ENCODE peak calls at places on chromosomes 4 and X, in seven cellular contexts. C, N, K, S, I, Z and E are unnamed samples. For H3K9me3, the result is how much of the 10 kb centered on the place peaks cover.

GRCh38 chrX:86002076-86002896 is 45.1 kb downstream of the CHM start:
- DNase-seq in C (peak), N (peak), K (no peak), S (peak), I (no peak), Z (no peak), E (no peak)

GRCh38 chr4:78557841-78558240 is 6.3 kb downstream of the ANXA3 start:
- DNase-seq in C (no peak), N (no peak), K (no peak), S (no peak), I (no peak), Z (no peak), E (no peak)

GRCh38 chrX:115147220-115147619 is 42.0 kb upstream of the RBMXL3 start:
- DNase-seq in C (no peak), N (no peak), K (no peak), S (no peak), I (no peak), Z (peak), E (no peak)

GRCh38 chr4:116849620-116850019 is 235.8 kb downstream of the TRAM1L1 start:
- DNase-seq in C (no peak), N (no peak), K (no peak), S (no peak), I (no peak), Z (peak), E (no peak)

GRCh38 chr4:155809835-155810234 is 51.0 kb downstream of the GUCY1B1 start:
- DNase-seq in C (no peak), N (no peak), K (no peak), S (no peak), I (no peak), Z (peak), E (no peak)

GRCh38 chr4:132101526-132101925 is 1047.6 kb upstream of the PCDH10 start:
- DNase-seq in C (no peak), N (no peak), K (no peak), S (no peak), I (no peak), Z (no peak), E (no peak)

GRCh38 chr4:102518703-102519131 is 17.6 kb downstream of the NFKB1 start:
- DNase-seq in C (no peak), N (no peak), K (no peak), S (no peak), I (no peak), Z (no peak), E (no peak)

GRCh38 chr4:165756831-165757230 is 116.2 kb upstream of the TLL1 start:
- DNase-seq in C (no peak), N (no peak), K (no peak), S (no peak), I (no peak), Z (no peak), E (no peak)

GRCh38 chr4:39304651-39305050 is 61.5 kb downstream of the RFC1 start:
- DNase-seq in C (no peak), N (no peak), K (no peak), S (no peak), I (no peak), Z (no peak), E (no peak)

GRCh38 chr4:26320159-26320452 is 708 bp upstream of the RBPJ start:
- DNase-seq in C (no peak), N (no peak), K (no peak), S (no peak), I (no peak), Z (no peak), E (no peak)

GRCh38 chr4:81470456-81471327 is 1.0 kb downstream of the RASGEF1B start:
- DNase-seq in C (peak), N (peak), K (peak), S (peak), I (peak), Z (peak), E (peak)

GRCh38 chr4:182856862-182857261 is 60.3 kb downstream of the DCTD start:
- DNase-seq in C (peak), N (no peak), K (no peak), S (no peak), I (peak), Z (no peak), E (no peak)

GRCh38 chrX:150371877-150372276 is 8.8 kb downstream of the MAMLD1 start:
- DNase-seq in C (no peak), N (no peak), K (no peak), S (no peak), I (no peak), Z (no peak), E (no peak)

GRCh38 chrX:150375243-150375642 is 12.1 kb downstream of the MAMLD1 start:
- DNase-seq in C (no peak), N (no peak), K (no peak), S (no peak), I (no peak), Z (no peak), E (no peak)

GRCh38 chrX:150372280-150372679 is 9.2 kb downstream of the MAMLD1 start:
- DNase-seq in C (no peak), N (no peak), K (no peak), S (no peak), I (no peak), Z (peak), E (no peak)

GRCh38 chrX:150370589-150371312 is 7.6 kb downstream of the MAMLD1 start:
- DNase-seq in C (no peak), N (no peak), K (no peak), S (no peak), I (no peak), Z (no peak), E (no peak)

GRCh38 chrX:150372756-150373155 is 9.6 kb downstream of the MAMLD1 start:
- DNase-seq in C (no peak), N (no peak), K (no peak), S (no peak), I (no peak), Z (no peak), E (no peak)
- H3K4me3 ChIP-seq in C (no peak), N (no peak), K (no peak), S (no peak), I (no peak), Z (no peak), E (no peak)

DNA sequence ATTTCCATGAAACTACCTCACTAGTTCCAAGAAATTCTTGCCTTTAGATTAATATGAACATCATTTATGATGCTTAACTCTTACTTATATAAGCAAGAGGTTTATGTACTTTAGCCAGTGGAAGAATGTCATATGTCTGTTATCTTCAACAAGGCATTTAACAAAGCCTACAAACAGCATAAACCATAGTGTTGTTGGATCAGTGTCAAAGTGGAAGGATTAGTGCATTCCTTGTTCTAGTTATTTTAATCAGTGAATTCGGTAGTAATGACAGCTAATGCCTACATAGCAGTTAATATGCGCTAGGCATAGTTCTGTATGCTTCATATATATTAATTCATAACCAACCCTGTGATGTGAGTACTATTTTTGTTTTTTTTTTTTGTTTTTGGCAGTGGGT is 3.1 kb downstream of the PI4K2B start:
- DNase-seq in C (no peak), N (no peak), K (no peak), S (no peak), I (no peak), Z (peak), E (no peak)
- H3K9me3 ChIP-seq in C (under half), N (under half), K (under half), S (under half), I (under half), Z (under half), E (under half)

DNA sequence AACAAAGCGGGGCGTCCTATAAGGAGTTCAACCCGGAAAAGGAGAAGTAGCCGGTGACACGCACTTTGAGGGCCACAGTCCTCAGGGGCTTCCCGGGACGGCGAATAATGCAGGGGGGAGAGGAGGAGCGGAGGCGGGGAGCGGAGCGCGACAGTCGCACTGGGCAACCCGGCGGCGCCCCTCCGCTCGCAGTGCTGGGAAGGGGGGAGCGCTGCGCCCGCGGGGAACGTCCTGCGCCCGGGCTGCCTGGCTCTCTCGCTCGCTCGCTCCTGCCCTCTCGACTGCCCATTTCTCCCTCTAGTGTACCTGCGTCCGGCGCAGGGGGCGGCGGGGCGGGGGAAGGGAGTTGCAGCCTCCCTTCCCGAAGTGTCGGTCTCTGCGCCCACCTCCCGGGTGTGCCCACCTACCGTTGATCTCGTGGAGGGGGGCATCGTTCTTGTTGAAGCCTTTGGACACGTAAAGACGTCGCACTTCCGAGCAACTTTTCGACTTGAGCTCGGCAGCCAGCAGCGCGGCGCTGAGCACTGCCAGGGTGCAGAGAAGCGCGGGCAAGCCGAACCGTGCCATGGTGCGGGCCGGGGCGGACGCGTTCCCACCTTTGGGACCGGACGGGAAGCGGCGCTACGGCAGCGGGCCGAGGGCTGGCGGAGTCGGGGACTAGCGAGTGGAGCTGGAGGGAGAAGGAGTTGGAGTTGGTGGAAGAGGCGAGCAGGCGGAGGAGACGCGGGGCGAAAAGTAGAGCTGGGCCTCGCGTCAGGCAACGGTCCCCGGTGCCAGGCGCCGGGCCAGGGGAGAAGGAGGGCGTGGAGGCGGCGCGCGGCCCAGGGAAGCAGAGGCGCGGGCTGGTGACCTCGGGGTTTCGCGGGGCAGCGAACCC is 652 bp downstream of the GPC4 start:
- DNase-seq in C (peak), N (peak), K (peak), S (no peak), I (peak), Z (peak), E (no peak)
- H3K4me3 ChIP-seq in C (peak), N (peak), K (peak), S (peak), I (peak), Z (peak), E (no peak)

GRCh38 chr4:8540586-8540985 is 39.6 kb upstream of the GPR78 start:
- DNase-seq in C (peak), N (peak), K (no peak), S (no peak), I (no peak), Z (no peak), E (no peak)
- H3K9me3 ChIP-seq in C (under half), N (under half), K (under half), S (under half), I (under half), Z (under half), E (under half)

GRCh38 chr4:4855293-4856070 is 4.0 kb upstream of the MSX1 start:
- DNase-seq in C (peak), N (peak), K (no peak), S (no peak), I (peak), Z (no peak), E (no peak)

GRCh38 chr4:4856071-4857000 is 3.1 kb upstream of the MSX1 start:
- DNase-seq in C (peak), N (peak), K (no peak), S (no peak), I (no peak), Z (no peak), E (no peak)

GRCh38 chr4:4857809-4858508 is 1.5 kb upstream of the MSX1 start:
- DNase-seq in C (peak), N (peak), K (no peak), S (no peak), I (no peak), Z (no peak), E (no peak)

GRCh38 chr4:4858527-4858926 is 938 bp upstream of the MSX1 start:
- DNase-seq in C (peak), N (peak), K (no peak), S (no peak), I (no peak), Z (no peak), E (no peak)

DNA sequence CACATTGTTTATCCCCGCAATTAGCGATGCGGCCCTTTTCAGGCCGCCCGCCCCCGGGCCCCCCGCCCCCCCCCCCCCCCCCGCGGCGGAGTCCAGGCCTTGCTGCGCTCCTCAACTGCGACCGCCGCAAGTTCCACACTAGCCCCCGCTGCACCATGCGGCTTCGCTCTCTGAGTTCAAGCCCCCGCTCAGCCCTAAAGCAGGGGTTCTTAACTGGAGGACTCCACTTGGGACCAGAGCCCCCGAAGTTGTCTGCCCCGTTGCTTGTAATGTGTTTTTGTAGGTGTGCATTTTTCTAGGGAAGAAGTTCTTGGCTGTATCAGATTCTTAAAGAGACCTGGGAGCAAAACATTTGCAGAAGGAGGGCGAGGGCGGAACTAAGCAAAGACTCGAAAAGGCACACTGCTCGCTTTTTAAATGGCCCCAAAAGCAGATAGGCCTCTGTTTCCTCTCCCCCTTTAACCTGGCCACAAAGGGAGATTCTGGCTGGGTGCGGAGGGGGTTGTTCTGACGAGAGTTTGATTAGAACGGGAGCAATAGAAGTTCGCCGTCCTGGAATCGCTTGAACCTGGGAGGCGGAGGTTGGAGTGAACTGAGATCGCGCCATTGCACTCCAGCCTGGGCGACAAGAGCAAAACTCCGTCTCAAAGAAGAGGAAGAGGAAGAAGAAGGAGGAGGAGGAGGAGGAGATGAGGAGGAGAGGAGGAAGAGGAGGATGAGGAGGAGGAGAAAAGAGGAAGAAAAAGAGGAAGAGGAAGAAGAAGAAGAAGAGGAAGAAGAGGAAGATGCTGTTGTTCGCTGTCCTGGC is 2.3 kb upstream of the MSX1 start:
- DNase-seq in C (no peak), N (peak), K (no peak), S (no peak), I (no peak), Z (no peak), E (no peak)
- H3K4me3 ChIP-seq in C (no peak), N (no peak), K (no peak), S (peak), I (peak), Z (no peak), E (no peak)

GRCh38 chr4:49217492-49217891 is 231.4 kb downstream of the CWH43 start:
- DNase-seq in C (no peak), N (no peak), K (no peak), S (no peak), I (no peak), Z (no peak), E (no peak)
- H3K9me3 ChIP-seq in C (under half), N (under half), K (under half), S (under half), I (under half), Z (under half), E (under half)

GRCh38 chr4:7192252-7193039 is at the start of gene SORCS2:
- DNase-seq in C (peak), N (peak), K (peak), S (peak), I (peak), Z (peak), E (peak)
- H3K4me3 ChIP-seq in C (no peak), N (peak), K (peak), S (peak), I (peak), Z (peak), E (no peak)